ENCODE peak calls at places on chromosome X, in seven cellular contexts. S is activated T-helper 17 cell treated with anti-CD3 and anti-CD28 coated beads, Interleukin-2, amount 50 U/mL, for 72 hours; F is mucosa of descending colon; H is activated naive CD4-positive, alpha-beta T cell treated with anti-CD3 and anti-CD28 coated beads, Interleukin-2, amount 50 U/mL, for 72 hours; M is pancreas; V is activated naive CD8-positive, alpha-beta T cell treated with anti-CD3 and anti-CD28 coated beads, Interleukin-2, amount 50 U/mL, for 24 hours; X is activated B cell treated with CpG ODN at 0.5 μM for 24 hours. A is an unnamed sample.
A peak's percentile ranks its signal among the peaks of the same experiment; 100 is the strongest.

GRCh38 chrX:2351999-2352995 is 148.5 kb downstream of the DHRSX start:
- ATAC-seq in S (peak; percentile 88), M (no peak), F (no peak), X (no peak), V (peak; percentile 49), H (peak; percentile 45), A (no peak)

GRCh38 chrX:30679369-30679768 is 26.1 kb downstream of the GK start:
- ATAC-seq in H (no peak), M (no peak), S (no peak), X (no peak), F (peak; percentile 80), V (no peak), A (no peak)

GRCh38 chrX:56797966-56798711 is 69.1 kb downstream of the NBDY start:
- ATAC-seq in F (no peak), H (no peak), V (peak; percentile 53), X (no peak), S (no peak), M (peak; percentile 29), A (no peak)

GRCh38 chrX:120251471-120252011 is 929 bp downstream of the ZBTB33 start:
- ATAC-seq in M (peak; percentile 42), H (peak; percentile 28), S (peak; percentile 13), V (peak; percentile 6), X (no peak), F (peak; percentile 54), A (no peak)

GRCh38 chrX:74304016-74304415 is at the start of gene ZCCHC13:
- ATAC-seq in X (no peak), V (no peak), S (no peak), M (no peak), H (no peak), F (no peak), A (no peak)

GRCh38 chrX:9110808-9111207 is 76.9 kb upstream of the FAM9B start:
- ATAC-seq in F (no peak), M (no peak), H (no peak), X (no peak), V (no peak), S (no peak), A (no peak)

GRCh38 chrX:19791562-19791961 is 95.8 kb downstream of the SH3KBP1 start:
- ATAC-seq in M (no peak), X (peak; percentile 58), F (no peak), V (peak; percentile 75), S (peak; percentile 83), H (peak; percentile 80), A (peak; percentile 83)

GRCh38 chrX:96483642-96484160 is 200.9 kb upstream of the DIAPH2 start:
- ATAC-seq in H (no peak), X (no peak), V (no peak), M (no peak), S (no peak), F (no peak), A (no peak)

GRCh38 chrX:150299579-150299978 is 63.5 kb upstream of the MAMLD1 start:
- ATAC-seq in V (no peak), F (no peak), H (no peak), S (no peak), X (no peak), M (no peak), A (no peak)

GRCh38 chrX:103475381-103475780 is 43.9 kb downstream of the RAB40A start:
- ATAC-seq in V (no peak), S (no peak), M (no peak), H (no peak), X (no peak), F (no peak), A (no peak)

GRCh38 chrX:39328661-39329060 is 527.4 kb downstream of the MID1IP1 start:
- ATAC-seq in H (no peak), M (no peak), F (no peak), V (no peak), X (no peak), S (peak; percentile 15), A (peak; percentile 60)

GRCh38 chrX:10166731-10167149 is 10.0 kb downstream of the CLCN4 start:
- ATAC-seq in X (peak; percentile 42), S (no peak), H (no peak), M (peak; percentile 70), F (peak; percentile 23), V (no peak), A (no peak)

GRCh38 chrX:23861215-23861896 is 46.4 kb downstream of the APOO start:
- ATAC-seq in F (no peak), S (no peak), H (no peak), X (no peak), V (peak; percentile 66), M (no peak), A (peak; percentile 69)

GRCh38 chrX:2261838-2262678 is 238.7 kb downstream of the DHRSX start:
- ATAC-seq in X (no peak), V (no peak), F (peak; percentile 19), H (no peak), S (no peak), M (no peak), A (no peak)

GRCh38 chrX:1322393-1322792 is 14.2 kb upstream of the IL3RA start:
- ATAC-seq in M (no peak), H (peak; percentile 77), V (peak; percentile 78), F (no peak), X (no peak), S (peak; percentile 81), A (peak; percentile 34)

GRCh38 chrX:46447384-46447783 is 97.8 kb downstream of the ZNF674 start:
- ATAC-seq in V (peak; percentile 25), M (peak; percentile 48), H (no peak), S (peak; percentile 63), X (peak; percentile 32), F (peak; percentile 36), A (no peak)

GRCh38 chrX:18833071-18833731 is 125.8 kb downstream of the PPEF1 start:
- ATAC-seq in S (no peak), F (no peak), X (no peak), M (peak; percentile 43), V (no peak), H (no peak), A (no peak)

GRCh38 chrX:43882294-43882681 is at the start of gene MAOB:
- ATAC-seq in F (peak; percentile 93), X (no peak), V (no peak), M (peak; percentile 94), H (peak; percentile 40), S (peak; percentile 43), A (no peak)

GRCh38 chrX:77398341-77398740 is 48.8 kb upstream of the FGF16 start:
- ATAC-seq in V (no peak), S (no peak), H (no peak), F (no peak), M (no peak), X (no peak), A (no peak)

GRCh38 chrX:120560405-120560841 is 339 bp downstream of the CUL4B start:
- ATAC-seq in M (peak; percentile 49), H (peak; percentile 42), S (peak; percentile 66), V (peak; percentile 59), F (peak; percentile 52), X (peak; percentile 32), A (peak; percentile 46)

GRCh38 chrX:148024425-148025148 is 43.5 kb downstream of the FMR1NB start:
- ATAC-seq in F (no peak), M (no peak), H (no peak), V (no peak), X (peak; percentile 80), S (no peak), A (no peak)

GRCh38 chrX:19544693-19545305 is 29.5 kb upstream of the MAP3K15 start:
- ATAC-seq in F (peak; percentile 81), H (peak; percentile 52), S (no peak), V (peak; percentile 63), M (peak; percentile 89), X (peak; percentile 60), A (no peak)

GRCh38 chrX:134718329-134719317 is 60.4 kb upstream of the PLAC1 start:
- ATAC-seq in M (peak; percentile 53), V (peak; percentile 62), H (peak; percentile 73), S (peak; percentile 76), X (no peak), F (peak; percentile 85), A (peak; percentile 76)

GRCh38 chrX:20452487-20452886 is 185.8 kb upstream of the RPS6KA3 start:
- ATAC-seq in S (peak; percentile 57), H (peak; percentile 26), F (no peak), M (no peak), V (no peak), X (no peak), A (no peak)

GRCh38 chrX:132023896-132024386 is 839 bp downstream of the STK26 start:
- ATAC-seq in S (peak; percentile 85), X (peak; percentile 22), H (peak; percentile 89), F (peak; percentile 63), V (peak; percentile 89), M (peak; percentile 30), A (peak; percentile 74)

GRCh38 chrX:124393659-124394058 is 47.3 kb downstream of the SH2D1A start:
- ATAC-seq in X (no peak), M (no peak), F (no peak), V (peak; percentile 57), S (peak; percentile 59), H (peak; percentile 64), A (no peak)

GRCh38 chrX:151977009-151977408 is 2.5 kb upstream of the GABRE start:
- ATAC-seq in X (no peak), H (no peak), M (no peak), V (no peak), S (no peak), F (no peak), A (no peak)

GRCh38 chrX:45868425-45868824 is 667.7 kb upstream of the DIPK2B start:
- ATAC-seq in H (no peak), X (no peak), M (no peak), F (peak; percentile 33), S (peak; percentile 56), V (no peak), A (peak; percentile 13)

GRCh38 chrX:110044531-110045249 is 41.8 kb downstream of the TMEM164 start:
- ATAC-seq in F (no peak), S (no peak), V (no peak), M (peak; percentile 18), H (no peak), X (no peak), A (no peak)

GRCh38 chrX:9530848-9531274 is 66.0 kb downstream of the TBL1X start:
- ATAC-seq in S (peak; percentile 86), X (peak; percentile 88), V (peak; percentile 83), F (peak; percentile 76), H (peak; percentile 73), M (peak; percentile 92), A (peak; percentile 75)

GRCh38 chrX:129568349-129568748 is 28.3 kb downstream of the OCRL start:
- ATAC-seq in X (no peak), F (no peak), V (no peak), S (no peak), M (no peak), H (no peak), A (no peak)

GRCh38 chrX:64792598-64793337 is 183.5 kb downstream of the ZC4H2 start:
- ATAC-seq in M (no peak), H (no peak), F (no peak), X (no peak), S (no peak), V (no peak), A (no peak)

GRCh38 chrX:47202877-47203276 is 9.2 kb downstream of the UBA1 start:
- ATAC-seq in F (no peak), M (no peak), V (no peak), H (no peak), S (no peak), X (no peak), A (no peak)

GRCh38 chrX:7925867-7926472 is 1.2 kb downstream of the PNPLA4 start:
- ATAC-seq in V (peak; percentile 48), X (no peak), F (peak; percentile 49), S (peak; percentile 37), M (peak; percentile 45), H (no peak), A (peak; percentile 33)

GRCh38 chrX:30935985-30936384 is 46.9 kb upstream of the TAB3 start:
- ATAC-seq in V (no peak), S (no peak), H (no peak), M (peak; percentile 66), X (no peak), F (peak; percentile 75), A (no peak)

GRCh38 chrX:17735396-17735795 is 1.9 kb upstream of the SCML1 start:
- ATAC-seq in M (no peak), S (no peak), X (no peak), V (no peak), H (no peak), F (peak; percentile 15), A (no peak)

GRCh38 chrX:136789856-136790255 is 9.1 kb upstream of the ARHGEF6 start:
- ATAC-seq in S (no peak), X (no peak), H (no peak), F (no peak), V (no peak), M (no peak), A (no peak)

GRCh38 chrX:2710496-2710895 is 19.4 kb downstream of the CD99 start:
- ATAC-seq in H (peak; percentile 66), S (peak; percentile 68), X (no peak), F (peak; percentile 56), M (no peak), V (peak; percentile 47), A (peak; percentile 58)